ENCODE peak calls at places on chromosomes 7 and 10, in five cellular contexts. D is left lung; R is left ventricle myocardium inferior; W is CD8-positive, alpha-beta T cell; O is A549. S is an unnamed sample.

GRCh38 chr10:95792211-95792780 is 36.3 kb downstream of the ENTPD1 start:
- DNase-seq in W (no peak), R (no peak), O (no peak), D (no peak), S (no peak)

GRCh38 chr7:55309040-55309991 is 55.8 kb upstream of the LANCL2 start:
- DNase-seq in D (no peak), O (no peak), R (no peak), W (peak; percentile 36), S (no peak)

GRCh38 chr10:43881657-43882056 is 233.0 kb upstream of the ZNF32 start:
- DNase-seq in O (no peak), R (no peak), W (no peak), D (no peak), S (no peak)

GRCh38 chr10:79056736-79057391 is 11.9 kb upstream of the ZMIZ1 start:
- DNase-seq in R (peak; percentile 13), O (no peak), D (peak; percentile 11), W (no peak), S (peak; percentile 58)

GRCh38 chr10:84613336-84614021 is 285.1 kb downstream of the CCSER2 start:
- DNase-seq in W (no peak), D (no peak), R (no peak), O (peak; percentile 80), S (peak; percentile 71)

GRCh38 chr10:42422911-42423310 is 215.5 kb downstream of the ZNF33B start:
- DNase-seq in W (no peak), D (no peak), O (no peak), R (no peak), S (no peak)

GRCh38 chr7:44244282-44244681 is 43.5 kb downstream of the YKT6 start:
- DNase-seq in R (no peak), O (no peak), D (no peak), W (peak; percentile 4), S (no peak)

GRCh38 chr10:123994417-123995081 is 98.8 kb downstream of the CHST15 start:
- DNase-seq in D (peak; percentile 91), R (peak; percentile 84), O (peak; percentile 83), W (peak; percentile 71), S (peak; percentile 93)

GRCh38 chr7:2510909-2511768 is 8.4 kb upstream of the LFNG start:
- DNase-seq in R (no peak), D (peak; percentile 74), O (no peak), W (peak; percentile 55), S (no peak)

GRCh38 chr7:13097508-13097907 is 410.1 kb downstream of the ARL4A start:
- DNase-seq in W (no peak), R (no peak), D (no peak), O (no peak), S (no peak)

GRCh38 chr7:112714917-112715316 is 75.3 kb downstream of the TMEM168 start:
- DNase-seq in W (no peak), R (no peak), D (no peak), O (no peak), S (no peak)

GRCh38 chr10:77844713-77845454 is 81.7 kb downstream of the DLG5 start:
- DNase-seq in O (peak; percentile 70), W (no peak), D (no peak), R (no peak), S (no peak)

GRCh38 chr10:43854042-43854441 is 205.4 kb upstream of the ZNF32 start:
- DNase-seq in D (no peak), W (no peak), R (no peak), O (no peak), S (no peak)

GRCh38 chr10:49560526-49560925 is 21.6 kb upstream of the ERCC6 start:
- DNase-seq in R (no peak), W (no peak), O (no peak), D (no peak), S (no peak)

GRCh38 chr7:64113981-64114380 is 68.7 kb downstream of the ZNF727 start:
- DNase-seq in W (no peak), R (no peak), D (no peak), O (no peak), S (no peak)

GRCh38 chr10:80474920-80475319 is 20.8 kb downstream of the TSPAN14 start:
- DNase-seq in W (no peak), O (no peak), R (no peak), D (no peak), S (peak; percentile 44)

DNA sequence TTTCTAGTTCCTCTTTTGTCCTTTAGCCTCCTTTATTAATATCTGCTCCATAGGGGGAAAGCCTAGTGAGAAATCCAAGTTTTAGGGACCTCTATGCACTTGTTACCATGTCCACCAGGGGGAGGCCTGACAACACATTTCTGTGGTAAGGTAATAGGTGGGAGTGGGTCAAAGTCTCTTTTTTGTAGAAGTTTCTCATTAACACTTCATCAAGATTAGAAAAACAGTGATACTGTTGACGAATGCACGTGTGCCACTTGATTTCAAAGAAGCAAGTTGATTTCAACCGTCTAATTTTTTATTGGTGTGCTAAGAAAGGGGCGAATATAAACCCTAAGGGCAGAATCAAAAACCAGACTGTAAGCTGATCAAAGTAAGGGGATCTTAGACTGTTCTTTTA is 30.6 kb downstream of the CISD1 start:
- DNase-seq in R (no peak), D (peak; percentile 42), O (peak; percentile 68), W (peak; percentile 31), S (no peak)
- H3K27ac ChIP-seq in R (no peak overlapping the region), D (no peak overlapping the region), O (no peak overlapping the region), W (no peak overlapping the region), S (no peak overlapping the region)

GRCh38 chr7:90267263-90267858 is 22.4 kb downstream of the CFAP69 start:
- DNase-seq in D (no peak), R (no peak), O (no peak), W (no peak), S (no peak)

GRCh38 chr7:90266808-90267207 is 21.8 kb downstream of the CFAP69 start:
- DNase-seq in D (no peak), R (no peak), W (no peak), O (no peak), S (no peak)

GRCh38 chr7:90256778-90257177 is 11.8 kb downstream of the CFAP69 start:
- DNase-seq in O (no peak), R (no peak), D (no peak), W (no peak), S (no peak)

GRCh38 chr7:90261441-90261840 is 16.5 kb downstream of the CFAP69 start:
- DNase-seq in O (no peak), D (no peak), W (no peak), R (no peak), S (no peak)

DNA sequence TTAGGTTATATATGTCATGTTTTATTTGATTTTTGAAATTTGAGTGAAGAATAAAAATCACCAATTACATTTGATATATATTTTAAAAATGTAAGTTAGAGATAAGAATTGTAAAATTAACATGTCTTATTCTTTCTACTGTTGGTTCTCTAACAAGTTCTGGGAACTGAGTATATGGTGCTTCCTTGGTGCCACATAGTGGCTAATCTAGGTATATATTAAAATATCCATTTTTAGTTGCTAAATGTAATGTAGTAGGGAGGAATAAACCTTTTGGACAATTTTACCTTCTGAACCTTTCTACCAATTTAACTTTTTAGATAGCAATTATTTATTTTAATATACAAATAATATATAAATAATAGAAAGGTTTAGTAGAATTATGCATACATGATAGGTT is 17.5 kb downstream of the CFAP69 start:
- DNase-seq in R (no peak), D (no peak), W (no peak), O (peak; percentile 42), S (no peak)
- TF ChIP-seq CTCF in R (peak; percentile 60), D (peak; percentile 27), W (peak; percentile 51), O (peak; percentile 76), S (peak; percentile 49)

GRCh38 chr10:128540806-128541739 is 414.9 kb upstream of the MKI67 start:
- DNase-seq in W (no peak), R (peak; percentile 23), O (no peak), D (no peak), S (no peak)
- H3K4me1 ChIP-seq in W (no peaks in the 10 kb centered on the region), R (peaks cover 11% of the 10 kb centered on the region), O (no peaks in the 10 kb centered on the region), D (no peaks in the 10 kb centered on the region), S (no peaks in the 10 kb centered on the region)

GRCh38 chr7:116877443-116878217 is 15.2 kb downstream of the CAPZA2 start:
- DNase-seq in D (no peak), O (no peak), W (no peak), R (no peak), S (no peak)
- H3K27ac ChIP-seq in D (peak overlapping the region; percentile 40), O (no peak overlapping the region), W (no peak overlapping the region), R (peak overlapping the region; percentile 76), S (peak overlapping the region; percentile 2)

GRCh38 chr7:101319401-101319800 is 2.2 kb downstream of the IFT22 start:
- DNase-seq in D (no peak), R (no peak), O (no peak), W (no peak), S (no peak)

GRCh38 chr7:101321491-101322401 is at the start of gene IFT22:
- DNase-seq in R (peak; percentile 92), O (peak; percentile 88), D (peak; percentile 94), W (peak; percentile 81), S (peak; percentile 96)
- TF ChIP-seq CTCF in R (peak; percentile 42), O (peak; percentile 65), D (no peak), W (no peak), S (peak; percentile 21)

GRCh38 chr10:35388197-35388596 is 51.9 kb downstream of the CCNY start:
- DNase-seq in R (no peak), W (no peak), D (no peak), O (no peak), S (no peak)
- H3K4me1 ChIP-seq in R (peaks cover 98% of the 10 kb centered on the region), W (peaks cover 7% of the 10 kb centered on the region), D (peaks cover 44% of the 10 kb centered on the region), O (peaks cover 31% of the 10 kb centered on the region), S (peaks cover 49% of the 10 kb centered on the region)

GRCh38 chr7:70913924-70914323 is 218.0 kb upstream of the GALNT17 start:
- DNase-seq in W (no peak), D (no peak), O (no peak), R (no peak), S (no peak)

GRCh38 chr7:70919491-70920073 is 212.4 kb upstream of the GALNT17 start:
- DNase-seq in D (no peak), O (no peak), W (no peak), R (no peak), S (no peak)

GRCh38 chr7:70920886-70921285 is 211.1 kb upstream of the GALNT17 start:
- DNase-seq in R (no peak), D (no peak), O (no peak), W (no peak), S (no peak)

GRCh38 chr7:70915067-70915466 is 216.9 kb upstream of the GALNT17 start:
- DNase-seq in O (no peak), R (no peak), W (no peak), D (no peak), S (no peak)
- H3K27ac ChIP-seq in O (no peak overlapping the region), R (no peak overlapping the region), W (no peak overlapping the region), D (no peak overlapping the region), S (no peak overlapping the region)

GRCh38 chr7:100825760-100826545 is 1.4 kb downstream of the EPHB4 start:
- DNase-seq in O (peak; percentile 56), W (no peak), R (no peak), D (no peak), S (no peak)
- TF ChIP-seq CTCF in O (peak; percentile 55), W (no peak), R (no peak), D (no peak), S (peak; percentile 11)

GRCh38 chr7:106797937-106798336 is 67.1 kb upstream of the PIK3CG start:
- DNase-seq in D (no peak), W (no peak), R (no peak), O (no peak), S (no peak)
- H3K4me1 ChIP-seq in D (no peaks in the 10 kb centered on the region), W (no peaks in the 10 kb centered on the region), R (no peaks in the 10 kb centered on the region), O (no peaks in the 10 kb centered on the region), S (no peaks in the 10 kb centered on the region)